ENCODE peak calls at places on chromosome 7, in four cellular contexts. One of them, this sample, is unnamed. For H3K4me1, the result is how much of the 10 kb centered on the place peaks cover.

GRCh38 chr7:120792091-120792860 is 65.7 kb downstream of the TSPAN12 start:
- DNase-seq in hepatocyte: peak
- DNase-seq in upper lobe of right lung: peak
- DNase-seq in neuronal stem cell: peak
- DNase-seq in this sample: peak

GRCh38 chr7:150434240-150434639 is 16.2 kb upstream of the GIMAP8 start:
- DNase-seq in hepatocyte: no peak
- DNase-seq in upper lobe of right lung: no peak
- DNase-seq in neuronal stem cell: no peak
- DNase-seq in this sample: no peak

GRCh38 chr7:31119249-31119648 is 67.1 kb downstream of the ADCYAP1R1 start:
- DNase-seq in neuronal stem cell: no peak
- DNase-seq in upper lobe of right lung: no peak
- DNase-seq in hepatocyte: no peak
- DNase-seq in this sample: no peak

GRCh38 chr7:73973091-73973490 is 54.9 kb upstream of the ELN start:
- DNase-seq in upper lobe of right lung: peak
- DNase-seq in hepatocyte: no peak
- DNase-seq in neuronal stem cell: no peak
- DNase-seq in this sample: no peak

GRCh38 chr7:30470783-30471182 is 7.8 kb downstream of the NOD1 start:
- DNase-seq in hepatocyte: peak
- DNase-seq in upper lobe of right lung: no peak
- DNase-seq in neuronal stem cell: no peak
- DNase-seq in this sample: no peak

GRCh38 chr7:139768249-139768824 is 9.5 kb downstream of the HIPK2 start:
- DNase-seq in hepatocyte: no peak
- DNase-seq in neuronal stem cell: no peak
- DNase-seq in upper lobe of right lung: no peak
- DNase-seq in this sample: no peak

GRCh38 chr7:127336458-127336857 is 56.0 kb downstream of the ZNF800 start:
- DNase-seq in neuronal stem cell: no peak
- DNase-seq in upper lobe of right lung: no peak
- DNase-seq in hepatocyte: no peak
- DNase-seq in this sample: no peak

GRCh38 chr7:121107923-121108498 is 119.5 kb downstream of the CPED1 start:
- DNase-seq in upper lobe of right lung: no peak
- DNase-seq in hepatocyte: peak
- DNase-seq in neuronal stem cell: peak
- DNase-seq in this sample: peak

GRCh38 chr7:130096243-130096827 is 26.0 kb downstream of the KLHDC10 start:
- DNase-seq in hepatocyte: no peak
- DNase-seq in neuronal stem cell: no peak
- DNase-seq in upper lobe of right lung: no peak
- DNase-seq in this sample: peak

GRCh38 chr7:77360104-77360503 is 56.0 kb downstream of the GSAP start:
- DNase-seq in upper lobe of right lung: no peak
- DNase-seq in neuronal stem cell: no peak
- DNase-seq in hepatocyte: no peak
- DNase-seq in this sample: peak

GRCh38 chr7:50533849-50534248 is 31.4 kb downstream of the DDC start:
- DNase-seq in hepatocyte: peak
- DNase-seq in neuronal stem cell: no peak
- DNase-seq in upper lobe of right lung: no peak
- DNase-seq in this sample: no peak

GRCh38 chr7:77684030-77684429 is 12.2 kb upstream of the RSBN1L start:
- DNase-seq in hepatocyte: peak
- DNase-seq in upper lobe of right lung: no peak
- DNase-seq in neuronal stem cell: no peak
- DNase-seq in this sample: peak

GRCh38 chr7:531777-532176 is 12.1 kb upstream of the PDGFA start:
- DNase-seq in neuronal stem cell: no peak
- DNase-seq in upper lobe of right lung: no peak
- DNase-seq in hepatocyte: no peak
- DNase-seq in this sample: no peak

GRCh38 chr7:101169838-101170531 is 4.6 kb upstream of the VGF start:
- DNase-seq in upper lobe of right lung: peak
- DNase-seq in hepatocyte: peak
- DNase-seq in neuronal stem cell: no peak
- DNase-seq in this sample: peak

GRCh38 chr7:3300221-3300650 is 816 bp upstream of the SDK1 start:
- DNase-seq in upper lobe of right lung: no peak
- DNase-seq in neuronal stem cell: peak
- DNase-seq in hepatocyte: peak
- DNase-seq in this sample: no peak

GRCh38 chr7:120402801-120403200 is 129.8 kb downstream of the KCND2 start:
- DNase-seq in upper lobe of right lung: no peak
- DNase-seq in hepatocyte: no peak
- DNase-seq in neuronal stem cell: no peak
- DNase-seq in this sample: no peak

GRCh38 chr7:41975854-41976253 is 261.2 kb downstream of the GLI3 start:
- DNase-seq in upper lobe of right lung: no peak
- DNase-seq in neuronal stem cell: no peak
- DNase-seq in hepatocyte: no peak
- DNase-seq in this sample: no peak

GRCh38 chr7:56106108-56107073 is at the start of gene CHCHD2:
- DNase-seq in neuronal stem cell: peak
- DNase-seq in upper lobe of right lung: peak
- DNase-seq in hepatocyte: peak
- DNase-seq in this sample: peak

GRCh38 chr7:26087321-26088091 is 64.5 kb upstream of the NFE2L3 start:
- DNase-seq in hepatocyte: no peak
- DNase-seq in neuronal stem cell: no peak
- DNase-seq in upper lobe of right lung: no peak
- DNase-seq in this sample: no peak

GRCh38 chr7:2913760-2914387 is 69.8 kb upstream of the GNA12 start:
- DNase-seq in neuronal stem cell: no peak
- DNase-seq in upper lobe of right lung: no peak
- DNase-seq in hepatocyte: no peak
- DNase-seq in this sample: no peak

GRCh38 chr7:69599879-69600764 is 1.8 kb downstream of the AUTS2 start:
- DNase-seq in neuronal stem cell: peak
- DNase-seq in upper lobe of right lung: peak
- DNase-seq in hepatocyte: peak
- DNase-seq in this sample: peak

GRCh38 chr7:52269669-52270068 is 765.8 kb upstream of the POM121L12 start:
- DNase-seq in hepatocyte: no peak
- DNase-seq in upper lobe of right lung: no peak
- DNase-seq in neuronal stem cell: no peak
- DNase-seq in this sample: no peak

GRCh38 chr7:100865971-100866720 is 1.0 kb upstream of the TRIP6 start:
- DNase-seq in neuronal stem cell: no peak
- DNase-seq in upper lobe of right lung: peak
- DNase-seq in hepatocyte: no peak
- DNase-seq in this sample: peak

GRCh38 chr7:151038951-151039849 is 9.1 kb upstream of the ASIC3 start:
- DNase-seq in hepatocyte: peak
- DNase-seq in neuronal stem cell: no peak
- DNase-seq in upper lobe of right lung: peak
- DNase-seq in this sample: peak

GRCh38 chr7:5629941-5630340 is 151.5 kb downstream of the RNF216 start:
- DNase-seq in upper lobe of right lung: no peak
- DNase-seq in neuronal stem cell: no peak
- DNase-seq in hepatocyte: no peak
- DNase-seq in this sample: peak

GRCh38 chr7:151206914-151207313 is 3.4 kb downstream of the H2BK1 start:
- DNase-seq in upper lobe of right lung: no peak
- DNase-seq in hepatocyte: no peak
- DNase-seq in neuronal stem cell: no peak
- DNase-seq in this sample: no peak

GRCh38 chr7:35257251-35258124 is 3.6 kb upstream of the TBX20 start:
- DNase-seq in neuronal stem cell: no peak
- DNase-seq in upper lobe of right lung: no peak
- DNase-seq in hepatocyte: peak
- DNase-seq in this sample: no peak

GRCh38 chr7:137287651-137288258 is 55.8 kb downstream of the PTN start:
- DNase-seq in neuronal stem cell: no peak
- DNase-seq in hepatocyte: no peak
- DNase-seq in upper lobe of right lung: no peak
- DNase-seq in this sample: peak

GRCh38 chr7:98826811-98827231 is 43.0 kb downstream of the TMEM130 start:
- DNase-seq in upper lobe of right lung: no peak
- DNase-seq in neuronal stem cell: no peak
- DNase-seq in hepatocyte: no peak
- DNase-seq in this sample: no peak

GRCh38 chr7:17408245-17408903 is 109.9 kb downstream of the AHR start:
- DNase-seq in neuronal stem cell: no peak
- DNase-seq in upper lobe of right lung: peak
- DNase-seq in hepatocyte: peak
- DNase-seq in this sample: no peak

GRCh38 chr7:135924302-135924701 is 52.9 kb downstream of the MTPN start:
- DNase-seq in upper lobe of right lung: no peak
- DNase-seq in hepatocyte: no peak
- DNase-seq in neuronal stem cell: no peak
- DNase-seq in this sample: no peak

GRCh38 chr7:41199136-41199535 is 503.8 kb downstream of the INHBA start:
- DNase-seq in upper lobe of right lung: no peak
- DNase-seq in hepatocyte: no peak
- DNase-seq in neuronal stem cell: no peak
- DNase-seq in this sample: no peak

GRCh38 chr7:131861620-131862346 is 305.4 kb upstream of the PODXL start:
- DNase-seq in upper lobe of right lung: no peak
- DNase-seq in hepatocyte: no peak
- DNase-seq in neuronal stem cell: no peak
- DNase-seq in this sample: no peak

GRCh38 chr7:138125119-138125518 is 48.9 kb downstream of the AKR1D1 start:
- DNase-seq in hepatocyte: no peak
- DNase-seq in upper lobe of right lung: no peak
- DNase-seq in neuronal stem cell: no peak
- DNase-seq in this sample: peak

GRCh38 chr7:116705419-116705818 is 33.4 kb downstream of the MET start:
- DNase-seq in neuronal stem cell: no peak
- DNase-seq in hepatocyte: no peak
- DNase-seq in upper lobe of right lung: no peak
- DNase-seq in this sample: no peak
- H3K4me1 ChIP-seq in neuronal stem cell: under half
- H3K4me1 ChIP-seq in hepatocyte: under half
- H3K4me1 ChIP-seq in upper lobe of right lung: under half
- H3K4me1 ChIP-seq in this sample: under half

GRCh38 chr7:1667566-1668485 is 2.3 kb upstream of the ELFN1 start:
- DNase-seq in hepatocyte: peak
- DNase-seq in upper lobe of right lung: peak
- DNase-seq in neuronal stem cell: peak
- DNase-seq in this sample: no peak
- H3K4me1 ChIP-seq in hepatocyte: under half
- H3K4me1 ChIP-seq in upper lobe of right lung: under half
- H3K4me1 ChIP-seq in neuronal stem cell: under half
- H3K4me1 ChIP-seq in this sample: under half

GRCh38 chr7:36795451-36796021 is 71.2 kb upstream of the AOAH start:
- DNase-seq in hepatocyte: peak
- DNase-seq in upper lobe of right lung: no peak
- DNase-seq in neuronal stem cell: no peak
- DNase-seq in this sample: no peak

GRCh38 chr7:36792421-36792820 is 68.1 kb upstream of the AOAH start:
- DNase-seq in hepatocyte: no peak
- DNase-seq in neuronal stem cell: no peak
- DNase-seq in upper lobe of right lung: no peak
- DNase-seq in this sample: no peak

GRCh38 chr7:36794689-36795088 is 70.4 kb upstream of the AOAH start:
- DNase-seq in hepatocyte: no peak
- DNase-seq in neuronal stem cell: no peak
- DNase-seq in upper lobe of right lung: no peak
- DNase-seq in this sample: no peak

GRCh38 chr7:36802459-36802858 is 78.2 kb upstream of the AOAH start:
- DNase-seq in upper lobe of right lung: no peak
- DNase-seq in neuronal stem cell: no peak
- DNase-seq in hepatocyte: no peak
- DNase-seq in this sample: no peak

DNA sequence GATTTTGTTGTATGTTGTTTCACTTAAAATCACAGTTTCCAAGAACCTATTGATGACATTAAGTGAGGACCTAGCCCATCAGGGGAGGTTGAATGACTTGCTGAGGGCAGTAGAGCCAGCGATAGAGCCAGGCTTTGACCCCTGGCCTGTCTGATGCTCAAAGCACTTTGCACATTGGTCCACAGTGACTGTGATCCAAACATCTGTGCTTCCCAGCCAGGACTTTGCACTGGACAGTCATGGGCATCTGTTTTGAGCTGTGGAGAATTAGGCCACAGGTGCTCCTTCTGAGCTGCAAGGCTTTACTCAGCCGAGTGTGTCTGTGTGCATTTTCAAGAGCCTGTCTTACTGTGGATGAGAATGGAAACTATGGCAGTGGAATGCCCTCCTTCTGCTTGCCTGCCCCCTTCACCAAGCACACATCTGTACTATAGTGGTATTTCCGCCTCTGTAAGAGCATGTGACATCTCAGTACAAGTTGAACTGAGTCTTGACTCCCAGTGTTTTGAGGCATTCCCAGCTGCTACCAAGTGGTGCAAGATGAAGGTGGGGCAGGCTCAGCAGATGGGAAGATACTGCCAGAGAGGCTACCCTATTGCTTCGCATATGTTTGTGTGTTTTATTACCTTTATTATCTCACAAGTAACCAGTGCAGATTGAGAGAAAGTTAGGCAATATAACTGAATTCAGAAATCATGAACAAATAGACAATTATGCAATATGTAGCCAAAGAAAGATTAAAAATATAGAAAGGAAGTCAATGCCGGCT is 72.7 kb upstream of the AOAH start:
- DNase-seq in upper lobe of right lung: no peak
- DNase-seq in hepatocyte: peak
- DNase-seq in neuronal stem cell: no peak
- DNase-seq in this sample: no peak
- H3K4me1 ChIP-seq in upper lobe of right lung: under half
- H3K4me1 ChIP-seq in hepatocyte: under half
- H3K4me1 ChIP-seq in neuronal stem cell: under half
- H3K4me1 ChIP-seq in this sample: under half

GRCh38 chr7:44380179-44380830 is 54.9 kb upstream of the CAMK2B start:
- DNase-seq in neuronal stem cell: no peak
- DNase-seq in hepatocyte: no peak
- DNase-seq in upper lobe of right lung: no peak
- DNase-seq in this sample: no peak
- H3K4me1 ChIP-seq in neuronal stem cell: under half
- H3K4me1 ChIP-seq in hepatocyte: under half
- H3K4me1 ChIP-seq in upper lobe of right lung: under half
- H3K4me1 ChIP-seq in this sample: under half

DNA sequence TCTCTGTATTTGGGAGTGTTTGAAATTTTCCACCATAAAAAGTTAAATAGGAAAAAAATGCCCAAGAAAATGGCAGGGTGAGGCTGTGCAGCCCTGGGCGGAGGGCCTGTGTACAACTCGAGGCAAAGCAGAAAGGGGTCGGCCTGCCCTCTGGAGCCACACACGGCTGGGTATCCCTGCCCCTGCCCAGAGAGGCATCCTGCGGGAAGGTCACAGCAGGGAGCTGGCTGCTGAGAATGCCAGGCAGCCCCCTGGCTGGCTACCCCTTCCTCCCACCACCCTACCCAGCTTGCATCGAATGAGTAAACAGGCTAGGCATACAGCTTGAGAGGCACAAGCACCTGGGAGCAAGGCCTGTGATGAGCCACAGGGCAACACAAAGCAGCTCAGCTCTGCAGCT is 46.1 kb downstream of the CAMK2B start:
- DNase-seq in upper lobe of right lung: peak
- DNase-seq in neuronal stem cell: no peak
- DNase-seq in hepatocyte: no peak
- DNase-seq in this sample: no peak
- H3K4me1 ChIP-seq in upper lobe of right lung: under half
- H3K4me1 ChIP-seq in neuronal stem cell: under half
- H3K4me1 ChIP-seq in hepatocyte: under half
- H3K4me1 ChIP-seq in this sample: under half

GRCh38 chr7:27873981-27874957 is 134.3 kb downstream of the TAX1BP1 start:
- DNase-seq in hepatocyte: no peak
- DNase-seq in upper lobe of right lung: peak
- DNase-seq in neuronal stem cell: no peak
- DNase-seq in this sample: no peak
- H3K4me1 ChIP-seq in hepatocyte: under half
- H3K4me1 ChIP-seq in upper lobe of right lung: under half
- H3K4me1 ChIP-seq in neuronal stem cell: under half
- H3K4me1 ChIP-seq in this sample: under half